ENCODE peak calls at places on chromosomes 3 and 15, in four cellular contexts. One of them, this sample, is unnamed.

GRCh38 chr3:146165370-146165769 is 4.4 kb upstream of the PLOD2 start:
- DNase-seq in lower lobe of right lung: no peak
- DNase-seq in fibroblast of lung: peak; percentile 96
- DNase-seq in cardiac muscle cell: no peak
- DNase-seq in this sample: peak; percentile 80

GRCh38 chr15:44541282-44541958 is 4.5 kb downstream of the EIF3J start:
- DNase-seq in lower lobe of right lung: no peak
- DNase-seq in fibroblast of lung: peak; percentile 87
- DNase-seq in cardiac muscle cell: no peak
- DNase-seq in this sample: peak; percentile 84

GRCh38 chr3:127216415-127217261 is 23.7 kb downstream of the PRR23E start:
- DNase-seq in lower lobe of right lung: no peak
- DNase-seq in fibroblast of lung: no peak
- DNase-seq in cardiac muscle cell: no peak
- DNase-seq in this sample: no peak

GRCh38 chr3:27721717-27722564 is at the start of gene EOMES:
- DNase-seq in lower lobe of right lung: peak; percentile 52
- DNase-seq in fibroblast of lung: peak; percentile 42
- DNase-seq in cardiac muscle cell: peak; percentile 60
- DNase-seq in this sample: peak; percentile 58

GRCh38 chr3:142875583-142876207 is 13.2 kb downstream of the PCOLCE2 start:
- DNase-seq in lower lobe of right lung: no peak
- DNase-seq in fibroblast of lung: no peak
- DNase-seq in cardiac muscle cell: no peak
- DNase-seq in this sample: no peak

GRCh38 chr15:101288905-101289513 is 6.0 kb downstream of the SNRPA1 start:
- DNase-seq in lower lobe of right lung: no peak
- DNase-seq in fibroblast of lung: no peak
- DNase-seq in cardiac muscle cell: peak; percentile 70
- DNase-seq in this sample: no peak

GRCh38 chr15:95843241-95843851 is 487.2 kb upstream of the NR2F2 start:
- DNase-seq in lower lobe of right lung: no peak
- DNase-seq in fibroblast of lung: peak; percentile 89
- DNase-seq in cardiac muscle cell: no peak
- DNase-seq in this sample: peak; percentile 89

GRCh38 chr3:188206787-188207186 is 52.8 kb downstream of the LPP start:
- DNase-seq in lower lobe of right lung: no peak
- DNase-seq in fibroblast of lung: no peak
- DNase-seq in cardiac muscle cell: no peak
- DNase-seq in this sample: no peak

GRCh38 chr15:89747708-89748682 is 3.1 kb downstream of the MESP1 start:
- DNase-seq in lower lobe of right lung: no peak
- DNase-seq in fibroblast of lung: no peak
- DNase-seq in cardiac muscle cell: no peak
- DNase-seq in this sample: no peak

GRCh38 chr3:167380004-167380689 is at the start of gene ZBBX:
- DNase-seq in lower lobe of right lung: peak; percentile 83
- DNase-seq in fibroblast of lung: peak; percentile 68
- DNase-seq in cardiac muscle cell: peak; percentile 90
- DNase-seq in this sample: peak; percentile 86

DNA sequence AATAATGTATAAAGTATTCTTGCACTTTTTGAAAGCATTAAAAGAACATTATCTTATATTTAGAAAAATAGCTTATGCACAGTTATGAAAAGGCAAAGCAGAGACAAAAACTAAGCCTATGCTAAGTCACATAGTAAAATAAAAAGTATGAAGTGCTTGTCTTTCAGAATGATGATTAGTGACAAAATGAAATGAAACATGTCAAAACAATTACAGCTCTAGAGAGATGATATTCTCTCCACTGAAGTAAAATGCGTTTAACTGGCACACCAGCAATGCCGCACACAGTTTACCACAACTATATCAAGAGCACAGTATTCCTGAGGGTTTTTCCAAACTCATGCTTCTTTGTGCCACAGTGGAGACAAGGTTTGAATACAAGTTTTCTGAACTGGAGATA is 2.0 kb upstream of the ZBBX start:
- DNase-seq in lower lobe of right lung: no peak
- DNase-seq in fibroblast of lung: no peak
- DNase-seq in cardiac muscle cell: no peak
- DNase-seq in this sample: no peak
- H3K4me3 ChIP-seq in lower lobe of right lung: no peak overlapping the region
- H3K4me3 ChIP-seq in fibroblast of lung: no peak overlapping the region
- H3K4me3 ChIP-seq in cardiac muscle cell: no peak overlapping the region
- H3K4me3 ChIP-seq in this sample: no peak overlapping the region

GRCh38 chr15:74787251-74788041 is 5.6 kb downstream of the CSK start:
- DNase-seq in lower lobe of right lung: peak; percentile 89
- DNase-seq in fibroblast of lung: peak; percentile 74
- DNase-seq in cardiac muscle cell: peak; percentile 58
- DNase-seq in this sample: peak; percentile 80
- TF ChIP-seq CTCF in lower lobe of right lung: peak; percentile 54
- TF ChIP-seq CTCF in fibroblast of lung: peak; percentile 56
- TF ChIP-seq CTCF in cardiac muscle cell: peak; percentile 83
- TF ChIP-seq CTCF in this sample: peak; percentile 80

GRCh38 chr3:43296565-43296964 is 10.2 kb downstream of the SNRK start:
- DNase-seq in lower lobe of right lung: peak; percentile 64
- DNase-seq in fibroblast of lung: no peak
- DNase-seq in cardiac muscle cell: no peak
- DNase-seq in this sample: no peak

GRCh38 chr3:43302116-43302880 is 16.0 kb downstream of the SNRK start:
- DNase-seq in lower lobe of right lung: no peak
- DNase-seq in fibroblast of lung: no peak
- DNase-seq in cardiac muscle cell: no peak
- DNase-seq in this sample: no peak

GRCh38 chr3:43294975-43295374 is 8.6 kb downstream of the SNRK start:
- DNase-seq in lower lobe of right lung: no peak
- DNase-seq in fibroblast of lung: peak; percentile 29
- DNase-seq in cardiac muscle cell: no peak
- DNase-seq in this sample: no peak

GRCh38 chr3:43298292-43298691 is 12.0 kb downstream of the SNRK start:
- DNase-seq in lower lobe of right lung: no peak
- DNase-seq in fibroblast of lung: no peak
- DNase-seq in cardiac muscle cell: no peak
- DNase-seq in this sample: no peak

GRCh38 chr3:43298761-43299160 is 12.4 kb downstream of the SNRK start:
- DNase-seq in lower lobe of right lung: no peak
- DNase-seq in fibroblast of lung: no peak
- DNase-seq in cardiac muscle cell: no peak
- DNase-seq in this sample: no peak
- H3K4me3 ChIP-seq in lower lobe of right lung: no peak overlapping the region
- H3K4me3 ChIP-seq in fibroblast of lung: no peak overlapping the region
- H3K4me3 ChIP-seq in cardiac muscle cell: no peak overlapping the region
- H3K4me3 ChIP-seq in this sample: no peak overlapping the region

GRCh38 chr15:65979316-65979715 is 110.0 kb downstream of the RAB11A start:
- DNase-seq in lower lobe of right lung: no peak
- DNase-seq in fibroblast of lung: peak; percentile 29
- DNase-seq in cardiac muscle cell: no peak
- DNase-seq in this sample: no peak

GRCh38 chr15:65982941-65983340 is 113.7 kb downstream of the RAB11A start:
- DNase-seq in lower lobe of right lung: no peak
- DNase-seq in fibroblast of lung: no peak
- DNase-seq in cardiac muscle cell: no peak
- DNase-seq in this sample: no peak

GRCh38 chr15:65979837-65980236 is 110.5 kb downstream of the RAB11A start:
- DNase-seq in lower lobe of right lung: no peak
- DNase-seq in fibroblast of lung: no peak
- DNase-seq in cardiac muscle cell: no peak
- DNase-seq in this sample: no peak

GRCh38 chr15:65981837-65982696 is 112.8 kb downstream of the RAB11A start:
- DNase-seq in lower lobe of right lung: peak; percentile 56
- DNase-seq in fibroblast of lung: no peak
- DNase-seq in cardiac muscle cell: peak; percentile 65
- DNase-seq in this sample: no peak

GRCh38 chr15:65980824-65981456 is 111.6 kb downstream of the RAB11A start:
- DNase-seq in lower lobe of right lung: peak; percentile 68
- DNase-seq in fibroblast of lung: peak; percentile 79
- DNase-seq in cardiac muscle cell: peak; percentile 74
- DNase-seq in this sample: peak; percentile 71
- TF ChIP-seq CTCF in lower lobe of right lung: peak; percentile 74
- TF ChIP-seq CTCF in fibroblast of lung: peak; percentile 72
- TF ChIP-seq CTCF in cardiac muscle cell: peak; percentile 91
- TF ChIP-seq CTCF in this sample: peak; percentile 81

GRCh38 chr3:149507491-149508324 is 33.2 kb downstream of the TM4SF4 start:
- DNase-seq in lower lobe of right lung: peak; percentile 59
- DNase-seq in fibroblast of lung: peak; percentile 67
- DNase-seq in cardiac muscle cell: no peak
- DNase-seq in this sample: peak; percentile 45

GRCh38 chr3:149502438-149502837 is 27.9 kb downstream of the TM4SF4 start:
- DNase-seq in lower lobe of right lung: no peak
- DNase-seq in fibroblast of lung: no peak
- DNase-seq in cardiac muscle cell: no peak
- DNase-seq in this sample: no peak

GRCh38 chr3:149506965-149507364 is 32.5 kb downstream of the TM4SF4 start:
- DNase-seq in lower lobe of right lung: no peak
- DNase-seq in fibroblast of lung: no peak
- DNase-seq in cardiac muscle cell: no peak
- DNase-seq in this sample: peak; percentile 33

GRCh38 chr3:149510480-149510879 is 36.0 kb downstream of the TM4SF4 start:
- DNase-seq in lower lobe of right lung: no peak
- DNase-seq in fibroblast of lung: no peak
- DNase-seq in cardiac muscle cell: no peak
- DNase-seq in this sample: no peak

DNA sequence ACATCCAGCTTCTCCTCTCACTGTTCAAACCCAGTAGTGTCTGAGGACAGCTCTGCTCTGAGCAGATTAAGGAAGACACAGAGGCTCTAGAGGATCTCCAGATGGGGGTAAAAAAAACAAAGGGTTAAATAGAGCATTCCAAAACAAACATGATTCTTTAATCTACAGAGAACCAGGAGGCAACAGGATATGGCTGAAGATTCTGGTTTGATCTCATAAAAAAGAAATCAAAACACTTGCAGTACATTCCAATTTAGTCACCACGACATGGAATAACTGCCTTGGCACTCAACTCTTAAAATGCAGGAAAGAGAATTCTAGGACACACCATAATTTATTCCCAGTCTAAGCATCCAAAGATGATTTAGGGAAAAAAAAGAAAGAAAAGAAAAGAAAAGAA is 32.0 kb downstream of the TM4SF4 start:
- DNase-seq in lower lobe of right lung: no peak
- DNase-seq in fibroblast of lung: peak; percentile 72
- DNase-seq in cardiac muscle cell: no peak
- DNase-seq in this sample: peak; percentile 76
- H3K4me3 ChIP-seq in lower lobe of right lung: no peak overlapping the region
- H3K4me3 ChIP-seq in fibroblast of lung: no peak overlapping the region
- H3K4me3 ChIP-seq in cardiac muscle cell: no peak overlapping the region
- H3K4me3 ChIP-seq in this sample: no peak overlapping the region

GRCh38 chr3:128408693-128409620 is 57.7 kb downstream of the DNAJB8 start:
- DNase-seq in lower lobe of right lung: no peak
- DNase-seq in fibroblast of lung: no peak
- DNase-seq in cardiac muscle cell: no peak
- DNase-seq in this sample: no peak
- TF ChIP-seq CTCF in lower lobe of right lung: no peak
- TF ChIP-seq CTCF in fibroblast of lung: no peak
- TF ChIP-seq CTCF in cardiac muscle cell: no peak
- TF ChIP-seq CTCF in this sample: peak; percentile 22

DNA sequence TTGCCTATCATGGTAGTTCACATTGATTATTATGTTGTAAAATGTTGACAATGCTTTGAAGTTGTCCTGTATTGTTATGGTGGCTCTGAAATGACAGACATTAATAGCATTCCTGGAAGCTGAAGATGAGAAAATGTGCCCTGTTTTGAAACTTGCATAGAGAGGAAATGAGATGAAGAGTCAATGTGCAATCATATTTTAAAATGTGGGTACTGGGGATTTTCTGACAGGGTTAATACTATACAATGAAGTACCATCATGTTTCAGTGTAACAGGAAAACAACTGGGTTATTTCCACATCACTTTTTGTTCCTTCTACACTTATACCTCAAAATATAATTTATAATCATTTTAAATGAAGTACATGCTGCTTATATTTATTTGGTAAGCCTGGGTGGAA is 2.9 kb downstream of the RBMS3 start:
- DNase-seq in lower lobe of right lung: no peak
- DNase-seq in fibroblast of lung: no peak
- DNase-seq in cardiac muscle cell: no peak
- DNase-seq in this sample: no peak
- H3K4me3 ChIP-seq in lower lobe of right lung: peak overlapping the region; percentile 64
- H3K4me3 ChIP-seq in fibroblast of lung: peak overlapping the region; percentile 78
- H3K4me3 ChIP-seq in cardiac muscle cell: peak overlapping the region; percentile 54
- H3K4me3 ChIP-seq in this sample: peak overlapping the region; percentile 82

GRCh38 chr3:157131861-157132260 is 28.1 kb downstream of the CCNL1 start:
- DNase-seq in lower lobe of right lung: no peak
- DNase-seq in fibroblast of lung: peak; percentile 67
- DNase-seq in cardiac muscle cell: no peak
- DNase-seq in this sample: no peak

GRCh38 chr3:157129782-157130137 is 30.2 kb downstream of the CCNL1 start:
- DNase-seq in lower lobe of right lung: no peak
- DNase-seq in fibroblast of lung: peak; percentile 70
- DNase-seq in cardiac muscle cell: no peak
- DNase-seq in this sample: peak; percentile 86

GRCh38 chr3:157128771-157129671 is 30.9 kb downstream of the CCNL1 start:
- DNase-seq in lower lobe of right lung: peak; percentile 67
- DNase-seq in fibroblast of lung: peak; percentile 80
- DNase-seq in cardiac muscle cell: peak; percentile 42
- DNase-seq in this sample: peak; percentile 67

GRCh38 chr3:157130881-157131251 is 29.1 kb downstream of the CCNL1 start:
- DNase-seq in lower lobe of right lung: peak; percentile 51
- DNase-seq in fibroblast of lung: no peak
- DNase-seq in cardiac muscle cell: no peak
- DNase-seq in this sample: no peak

DNA sequence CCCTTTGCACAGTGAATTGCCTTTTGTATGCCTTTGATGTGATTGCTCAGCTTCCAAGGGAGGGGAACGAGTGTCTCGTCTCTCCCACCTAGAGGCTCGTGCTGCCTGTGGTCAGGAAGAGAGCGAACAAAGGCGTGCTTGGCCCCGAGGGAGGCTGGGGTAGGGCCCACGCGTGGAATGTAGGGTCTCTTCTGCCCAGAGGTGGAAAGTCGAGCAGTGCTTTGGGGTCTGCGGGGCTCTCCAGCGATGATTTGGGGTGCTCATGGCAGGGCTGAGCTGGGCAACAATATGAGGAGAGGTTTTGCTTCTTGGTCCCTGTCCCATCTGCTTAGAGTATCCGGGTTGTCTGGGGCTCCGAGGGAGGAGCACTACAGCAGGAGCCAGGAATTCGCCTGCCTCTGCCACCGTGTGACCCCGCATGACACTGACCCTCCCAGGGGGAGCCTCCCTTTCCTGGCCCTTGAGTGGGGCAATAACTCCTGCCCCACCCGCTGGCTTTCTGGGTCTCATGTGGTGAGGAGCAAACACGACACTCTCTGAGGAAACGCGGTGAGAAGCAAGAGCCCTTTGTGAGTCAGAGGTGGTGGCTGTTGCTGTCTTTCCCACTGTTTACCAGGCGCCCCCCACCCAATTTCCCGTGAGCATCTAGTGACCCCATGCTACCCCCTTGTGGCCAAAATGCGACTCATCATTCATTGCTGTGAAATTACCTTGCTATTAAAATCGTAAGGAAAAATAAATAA is 29.6 kb downstream of the CCNL1 start:
- DNase-seq in lower lobe of right lung: peak; percentile 79
- DNase-seq in fibroblast of lung: peak; percentile 74
- DNase-seq in cardiac muscle cell: peak; percentile 85
- DNase-seq in this sample: peak; percentile 87
- TF ChIP-seq CTCF in lower lobe of right lung: peak; percentile 57
- TF ChIP-seq CTCF in fibroblast of lung: peak; percentile 54
- TF ChIP-seq CTCF in cardiac muscle cell: peak; percentile 69
- TF ChIP-seq CTCF in this sample: peak; percentile 65

GRCh38 chr3:197961582-197961945 is 1.5 kb downstream of the LMLN start:
- DNase-seq in lower lobe of right lung: no peak
- DNase-seq in fibroblast of lung: no peak
- DNase-seq in cardiac muscle cell: no peak
- DNase-seq in this sample: no peak
- H3K4me3 ChIP-seq in lower lobe of right lung: no peak overlapping the region
- H3K4me3 ChIP-seq in fibroblast of lung: no peak overlapping the region
- H3K4me3 ChIP-seq in cardiac muscle cell: no peak overlapping the region
- H3K4me3 ChIP-seq in this sample: no peak overlapping the region

This sample was measured in astrocyte of the spinal cord.